ENCODE peak calls at places on chromosomes 13 and 19, in eight cellular contexts. N, G, H, U, L, E, I and C are unnamed samples.

GRCh38 chr19:45640849-45641273 is 1.7 kb upstream of the EML2 start:
- DNase-seq in N (no peak), L (peak; percentile 93), G (peak; percentile 83), I (peak; percentile 23), H (no peak), U (peak; percentile 89), E (peak; percentile 32), C (no peak)

GRCh38 chr19:4443966-4444764 is 13.4 kb downstream of the UBXN6 start:
- DNase-seq in L (peak; percentile 64), H (no peak), U (no peak), E (no peak), I (no peak), G (no peak), N (no peak), C (no peak)

GRCh38 chr19:42095814-42096230 is 19.9 kb downstream of the ZNF574 start:
- DNase-seq in G (no peak), I (no peak), N (no peak), H (no peak), L (peak; percentile 96), E (no peak), U (peak; percentile 95), C (no peak)

GRCh38 chr13:35824395-35824794 is 306.8 kb downstream of the DCLK1 start:
- DNase-seq in U (no peak), E (no peak), N (no peak), H (no peak), L (no peak), I (no peak), G (no peak), C (no peak)

GRCh38 chr13:27151798-27152599 is 19.6 kb downstream of the USP12 start:
- DNase-seq in G (no peak), I (peak; percentile 19), E (no peak), L (no peak), U (no peak), N (no peak), H (no peak), C (no peak)

GRCh38 chr19:5312058-5312457 is 28.6 kb downstream of the PTPRS start:
- DNase-seq in N (no peak), L (no peak), I (no peak), U (no peak), H (no peak), G (no peak), E (no peak), C (no peak)

GRCh38 chr13:27765650-27766049 is 26.6 kb upstream of the GSX1 start:
- DNase-seq in N (no peak), L (no peak), U (peak; percentile 40), E (no peak), H (no peak), I (no peak), G (no peak), C (no peak)

GRCh38 chr13:41284512-41285288 is 21.3 kb upstream of the MTRF1 start:
- DNase-seq in U (no peak), N (no peak), G (no peak), H (no peak), I (peak; percentile 95), L (no peak), E (no peak), C (no peak)

GRCh38 chr19:18386543-18387251 is 739 bp downstream of the GDF15 start:
- DNase-seq in H (no peak), I (no peak), U (no peak), G (no peak), E (peak; percentile 62), N (no peak), L (no peak), C (peak; percentile 54)

GRCh38 chr13:28324181-28324789 is 170.6 kb downstream of the FLT1 start:
- DNase-seq in H (no peak), I (peak; percentile 67), U (peak; percentile 93), G (no peak), L (peak; percentile 91), N (peak; percentile 66), E (peak; percentile 48), C (no peak)

GRCh38 chr13:39886336-39886735 is 230.9 kb downstream of the COG6 start:
- DNase-seq in E (no peak), I (no peak), N (no peak), H (no peak), U (no peak), G (no peak), L (no peak), C (no peak)

GRCh38 chr19:30690525-30690924 is 318.3 kb downstream of the ZNF536 start:
- DNase-seq in H (no peak), I (no peak), U (no peak), N (no peak), E (no peak), G (no peak), L (no peak), C (no peak)

GRCh38 chr13:79450110-79450509 is 30.8 kb upstream of the NDFIP2 start:
- DNase-seq in H (no peak), I (no peak), G (no peak), L (no peak), E (no peak), N (no peak), U (no peak), C (no peak)

GRCh38 chr13:37476874-37477273 is 121.7 kb downstream of the POSTN start:
- DNase-seq in L (peak; percentile 51), E (no peak), I (no peak), N (peak; percentile 26), G (no peak), H (no peak), U (no peak), C (no peak)

GRCh38 chr19:53905787-53906186 is 3.3 kb upstream of the CACNG7 start:
- DNase-seq in I (no peak), H (no peak), U (peak; percentile 4), L (no peak), G (no peak), N (no peak), E (no peak), C (no peak)

GRCh38 chr19:53908106-53908932 is 759 bp upstream of the CACNG7 start:
- DNase-seq in E (no peak), G (peak; percentile 80), L (peak; percentile 95), H (no peak), N (peak; percentile 40), I (peak; percentile 58), U (peak; percentile 95), C (no peak)

GRCh38 chr19:53906211-53907192 is 2.6 kb upstream of the CACNG7 start:
- DNase-seq in I (peak; percentile 39), E (no peak), G (peak; percentile 89), U (peak; percentile 81), N (peak; percentile 37), L (peak; percentile 86), H (no peak), C (no peak)

GRCh38 chr19:53907690-53908089 is 1.4 kb upstream of the CACNG7 start:
- DNase-seq in E (no peak), L (no peak), G (no peak), U (no peak), N (no peak), I (no peak), H (no peak), C (no peak)

DNA sequence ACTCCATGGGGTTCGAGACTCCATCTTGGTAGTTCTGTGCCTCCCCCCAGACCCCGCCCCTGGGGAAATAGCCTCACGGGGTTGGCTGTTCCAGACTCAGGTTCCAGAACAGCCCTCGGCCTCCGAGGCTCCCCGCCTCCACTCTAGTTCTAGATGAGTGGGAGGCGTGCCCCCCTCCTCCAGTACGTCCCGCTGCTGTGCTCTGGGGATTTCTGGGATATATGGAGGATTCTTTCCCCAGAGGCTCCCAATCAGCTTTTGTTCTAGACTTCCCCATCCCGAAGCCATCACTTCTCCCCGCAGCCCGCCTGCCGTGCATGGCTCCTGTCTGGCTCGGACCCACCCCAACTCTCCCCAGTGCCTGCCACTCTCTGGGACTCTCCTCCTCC is 1.9 kb upstream of the CACNG7 start:
- DNase-seq in I (no peak), H (no peak), N (no peak), L (peak; percentile 62), G (no peak), E (no peak), U (peak; percentile 55), C (no peak)
- H3K4me3 ChIP-seq in I (no peak overlapping the region), H (no peak overlapping the region), N (no peak overlapping the region), L (no peak overlapping the region), G (peak overlapping the region; percentile 25), E (no peak overlapping the region), U (peak overlapping the region; percentile 77), C (no peak overlapping the region)

DNA sequence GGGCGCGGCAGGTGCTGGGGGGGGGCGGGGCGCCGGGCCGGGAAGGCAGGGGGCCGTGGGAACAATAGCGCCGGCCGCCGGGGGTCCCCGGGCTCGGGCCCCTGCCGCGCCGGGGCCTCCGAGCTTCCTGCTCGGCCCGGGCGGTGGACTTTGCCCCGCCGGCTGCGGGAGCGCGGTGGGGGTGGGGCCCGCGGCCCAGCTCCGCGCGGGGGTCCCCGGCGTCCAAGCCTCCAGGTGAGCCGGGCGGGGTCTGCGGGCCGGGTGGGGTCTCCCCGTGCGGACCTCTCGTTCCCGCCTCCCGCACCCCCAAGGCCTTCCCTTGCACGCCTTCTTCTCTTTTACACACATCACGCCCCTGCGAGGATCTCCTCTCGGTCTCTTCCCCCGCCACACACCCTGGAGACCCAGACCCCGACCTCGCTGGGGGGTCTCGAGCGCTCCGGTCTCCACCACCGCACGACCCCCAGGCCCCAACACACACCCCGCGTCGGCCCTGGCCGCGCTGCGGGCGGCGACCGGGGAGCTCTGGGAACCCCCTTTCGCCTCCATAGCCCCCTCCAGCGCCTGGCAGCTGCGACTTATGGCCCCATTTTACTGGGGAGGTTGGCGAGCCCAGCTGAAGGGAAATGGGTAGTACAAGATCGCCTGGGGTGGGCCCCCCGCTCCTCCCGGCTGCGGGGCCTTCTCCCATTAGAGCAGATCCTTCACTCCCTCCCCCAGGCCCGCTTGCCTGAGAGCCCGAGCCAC is 701 bp downstream of the CAMSAP3 start:
- DNase-seq in H (no peak), G (no peak), N (no peak), E (no peak), L (no peak), I (peak; percentile 13), U (peak; percentile 48), C (no peak)
- H3K4me3 ChIP-seq in H (peak overlapping the region; percentile 9), G (peak overlapping the region; percentile 72), N (peak overlapping the region; percentile 53), E (peak overlapping the region; percentile 20), L (peak overlapping the region; percentile 82), I (peak overlapping the region; percentile 78), U (peak overlapping the region; percentile 87), C (peak overlapping the region; percentile 26)

GRCh38 chr19:49355890-49356289 is 6.3 kb downstream of the TEAD2 start:
- DNase-seq in N (no peak), I (no peak), E (no peak), U (no peak), G (no peak), H (no peak), L (no peak), C (no peak)
- H3K4me3 ChIP-seq in N (no peak overlapping the region), I (no peak overlapping the region), E (no peak overlapping the region), U (no peak overlapping the region), G (peak overlapping the region; percentile 21), H (no peak overlapping the region), L (no peak overlapping the region), C (no peak overlapping the region)

GRCh38 chr19:11046608-11047354 is 42.5 kb upstream of the LDLR start:
- DNase-seq in U (no peak), L (no peak), N (no peak), I (no peak), E (no peak), G (no peak), H (no peak), C (no peak)
- H3K4me3 ChIP-seq in U (no peak overlapping the region), L (no peak overlapping the region), N (no peak overlapping the region), I (no peak overlapping the region), E (no peak overlapping the region), G (no peak overlapping the region), H (no peak overlapping the region), C (no peak overlapping the region)

DNA sequence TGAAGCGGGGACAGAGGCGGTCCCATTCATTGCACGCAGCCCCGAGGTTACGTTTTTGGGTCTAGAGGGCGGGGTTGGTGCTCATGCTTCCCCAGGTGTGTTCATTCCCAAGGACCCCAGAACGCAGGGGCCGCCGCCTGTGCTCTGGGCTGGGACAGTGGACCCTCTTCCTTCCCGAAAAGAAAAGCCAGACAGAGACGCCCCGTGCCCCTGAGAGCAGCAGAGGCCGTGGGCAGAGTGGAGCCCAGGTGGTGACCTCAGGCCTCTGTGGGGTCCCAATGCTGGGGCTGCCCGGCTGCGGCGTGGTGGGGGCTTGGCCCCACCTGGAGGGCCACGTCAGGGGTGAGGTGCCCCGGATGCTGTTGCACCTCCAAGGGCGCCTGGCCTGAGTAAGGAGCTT is 15.4 kb downstream of the SGTA start:
- DNase-seq in U (no peak), E (no peak), G (peak; percentile 53), N (no peak), L (no peak), I (no peak), H (no peak), C (no peak)
- H3K4me3 ChIP-seq in U (no peak overlapping the region), E (no peak overlapping the region), G (no peak overlapping the region), N (no peak overlapping the region), L (no peak overlapping the region), I (no peak overlapping the region), H (no peak overlapping the region), C (no peak overlapping the region)